ENCODE peak calls at places on chromosomes 7 and 10, in six cellular contexts. M is astrocyte; I is stimulated activated CD8-positive, alpha-beta memory T cell treated with anti-CD3 and anti-CD28 coated beads, Interleukin-4, amount 100 ng/mL, for 1 hour; G is breast epithelium; C is NCI-H446; V is nucleus accumbens. K is an unnamed sample.

GRCh38 chr7:143188994-143189393 is 5.8 kb downstream of the TAS2R39 start:
- DNase-seq in C (no peak), V (no peak), G (no peak), I (no peak), M (no peak), K (no peak)

GRCh38 chr7:48887500-48887899 is 36.8 kb upstream of the CDC14C start:
- DNase-seq in I (no peak), M (peak), V (no peak), G (no peak), C (peak), K (no peak)

GRCh38 chr10:21746118-21746517 is 212.1 kb downstream of the MLLT10 start:
- DNase-seq in G (no peak), I (no peak), M (no peak), C (no peak), V (no peak), K (no peak)

GRCh38 chr10:110149259-110149658 is 58.1 kb upstream of the MXI1 start:
- DNase-seq in G (no peak), M (no peak), C (no peak), V (no peak), I (no peak), K (no peak)

GRCh38 chr10:47165711-47166404 is 134.1 kb upstream of the GDF10 start:
- DNase-seq in C (no peak), M (peak), V (peak), I (no peak), G (no peak), K (peak)

GRCh38 chr10:11530806-11531205 is 80.6 kb downstream of the USP6NL start:
- DNase-seq in C (no peak), I (no peak), G (no peak), V (no peak), M (no peak), K (no peak)

GRCh38 chr10:113005380-113005779 is 55.3 kb downstream of the TCF7L2 start:
- DNase-seq in M (no peak), C (no peak), V (no peak), G (no peak), I (no peak), K (no peak)

GRCh38 chr7:48643420-48644013 is 280.8 kb upstream of the CDC14C start:
- DNase-seq in V (no peak), G (no peak), M (peak), C (no peak), I (no peak), K (no peak)

GRCh38 chr7:25580156-25580555 is 351.9 kb upstream of the NPVF start:
- DNase-seq in V (no peak), C (no peak), G (no peak), I (no peak), M (no peak), K (no peak)